ENCODE peak calls at places on chromosomes 1 and 21, in four cellular contexts. P is HepG2, D is WTC11, F is GM12878. Q is an unnamed sample.

GRCh38 chr1:20411196-20411980 is 74.6 kb downstream of the CAMK2N1 start:
- DNase-seq in P (no peak), D (no peak), F (no peak), Q (no peak)

GRCh38 chr1:18536943-18537342 is 56.2 kb downstream of the KLHDC7A start:
- DNase-seq in P (no peak), D (no peak), F (no peak), Q (no peak)

GRCh38 chr1:56545711-56546110 is 33.7 kb downstream of the PLPP3 start:
- DNase-seq in P (no peak), D (no peak), F (no peak), Q (no peak)

GRCh38 chr1:173413271-173413707 is 63.8 kb upstream of the PRDX6 start:
- DNase-seq in P (no peak), D (no peak), F (no peak), Q (no peak)

GRCh38 chr1:94803517-94804441 is 16.4 kb upstream of the SLC44A3 start:
- DNase-seq in P (peak), D (no peak), F (no peak), Q (no peak)

GRCh38 chr1:36540056-36540455 is 57.3 kb upstream of the CSF3R start:
- DNase-seq in P (no peak), D (no peak), F (no peak), Q (no peak)

GRCh38 chr1:62637392-62638105 is 40.2 kb downstream of the ANGPTL3 start:
- DNase-seq in P (no peak), D (no peak), F (no peak), Q (no peak)

GRCh38 chr1:20534659-20535417 is 17.5 kb upstream of the FAM43B start:
- DNase-seq in P (no peak), D (no peak), F (no peak), Q (no peak)

GRCh38 chr1:178599745-178600144 is 86.8 kb downstream of the TEX35 start:
- DNase-seq in P (no peak), D (no peak), F (no peak), Q (no peak)

GRCh38 chr1:206709772-206710456 is 25.2 kb downstream of the MAPKAPK2 start:
- DNase-seq in P (peak), D (no peak), F (no peak), Q (peak)

DNA sequence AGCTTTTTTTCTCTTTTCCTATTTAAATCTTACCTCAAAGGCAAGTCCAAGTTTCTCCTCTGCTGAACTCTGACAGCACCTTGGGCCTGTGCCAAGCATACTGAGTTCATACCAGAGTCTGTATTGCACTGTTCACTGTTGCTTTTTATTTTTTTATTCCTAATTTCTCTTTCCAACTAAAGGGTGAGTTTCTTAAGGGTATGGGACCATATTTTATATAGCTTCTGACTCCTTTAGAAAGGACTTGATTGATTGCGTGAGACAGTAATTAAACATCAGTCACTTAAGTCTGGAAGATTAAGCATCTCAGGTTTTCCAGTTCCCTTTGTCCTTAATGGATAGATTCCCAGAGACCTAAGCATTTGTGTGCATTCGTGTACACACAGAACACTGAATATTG is 69.9 kb downstream of the CACHD1 start:
- DNase-seq in P (no peak), D (no peak), F (no peak), Q (no peak)
- TF ChIP-seq TCF7 in P (no peak), D (no peak), F (no peak), Q (no peak)

GRCh38 chr1:227773558-227773957 is 38.3 kb downstream of the SNAP47 start:
- DNase-seq in P (no peak), D (no peak), F (no peak), Q (no peak)

GRCh38 chr1:227770812-227771211 is 35.6 kb downstream of the SNAP47 start:
- DNase-seq in P (no peak), D (no peak), F (no peak), Q (no peak)

GRCh38 chr1:227769601-227770494 is 34.6 kb downstream of the SNAP47 start:
- DNase-seq in P (no peak), D (no peak), F (no peak), Q (no peak)

GRCh38 chr1:227771326-227771725 is 36.1 kb downstream of the SNAP47 start:
- DNase-seq in P (no peak), D (no peak), F (no peak), Q (no peak)

GRCh38 chr1:227771771-227772170 is 36.5 kb downstream of the SNAP47 start:
- DNase-seq in P (no peak), D (no peak), F (no peak), Q (no peak)
- TF ChIP-seq TCF7 in P (no peak), D (no peak), F (no peak), Q (no peak)

GRCh38 chr1:184350573-184350972 is 36.3 kb upstream of the C1orf21 start:
- DNase-seq in P (no peak), D (no peak), F (no peak), Q (no peak)
- TF ChIP-seq TCF7 in P (no peak), D (no peak), F (no peak), Q (no peak)

DNA sequence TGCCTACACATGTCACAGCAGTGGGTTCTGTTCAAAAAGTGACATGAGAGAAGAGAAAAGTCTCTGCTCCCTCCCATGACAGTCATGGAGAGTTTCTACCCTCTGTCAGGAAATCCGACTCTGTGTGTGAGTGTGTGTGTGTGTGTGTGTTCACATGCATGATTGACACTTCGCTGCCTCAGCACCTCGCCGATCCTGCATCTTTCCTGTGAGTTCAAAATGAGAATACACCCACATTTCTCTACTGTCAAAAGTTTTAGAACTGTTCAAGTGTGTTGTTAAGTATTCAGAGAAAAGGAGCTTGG is 46.2 kb upstream of the COX20 start:
- DNase-seq in P (no peak), D (no peak), F (no peak), Q (no peak)
- TF ChIP-seq TCF7 in P (no peak), D (no peak), F (no peak), Q (no peak)

DNA sequence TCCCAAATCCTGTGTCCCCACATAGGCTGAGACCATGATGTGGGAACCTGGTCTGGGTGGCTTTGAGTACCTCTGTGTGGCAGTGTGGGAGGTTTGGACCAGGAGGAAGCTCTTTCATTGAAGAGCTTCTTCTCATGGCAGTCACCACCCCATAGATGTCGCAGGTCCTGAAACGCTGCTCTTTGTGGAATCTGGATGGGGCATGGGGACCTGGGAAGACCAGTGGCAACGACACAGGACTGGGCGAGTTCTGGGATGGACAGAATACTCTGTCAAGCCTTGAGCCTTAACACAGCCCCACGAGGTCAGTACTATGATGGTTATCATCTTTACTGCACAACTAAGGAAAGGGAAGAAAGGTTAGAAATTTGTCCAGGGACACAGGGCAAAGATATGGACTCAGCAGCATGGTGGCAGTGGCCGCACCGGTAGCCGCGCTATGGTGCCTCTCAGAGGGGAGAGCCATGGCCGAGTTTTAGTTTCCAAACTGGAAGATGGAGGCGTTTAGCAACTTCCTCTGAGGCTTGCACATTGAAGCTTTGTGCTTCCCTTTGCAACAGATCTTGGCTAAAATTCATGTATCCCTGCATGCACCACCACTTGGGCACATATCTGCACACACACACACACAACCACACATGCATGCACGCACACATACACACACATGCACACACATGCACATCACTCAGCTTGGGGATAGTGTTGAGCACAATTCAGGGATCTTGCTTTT is 117.7 kb upstream of the C1orf174 start:
- DNase-seq in P (no peak), D (no peak), F (no peak), Q (no peak)
- TF ChIP-seq TCF7 in P (no peak), D (no peak), F (no peak), Q (no peak)

DNA sequence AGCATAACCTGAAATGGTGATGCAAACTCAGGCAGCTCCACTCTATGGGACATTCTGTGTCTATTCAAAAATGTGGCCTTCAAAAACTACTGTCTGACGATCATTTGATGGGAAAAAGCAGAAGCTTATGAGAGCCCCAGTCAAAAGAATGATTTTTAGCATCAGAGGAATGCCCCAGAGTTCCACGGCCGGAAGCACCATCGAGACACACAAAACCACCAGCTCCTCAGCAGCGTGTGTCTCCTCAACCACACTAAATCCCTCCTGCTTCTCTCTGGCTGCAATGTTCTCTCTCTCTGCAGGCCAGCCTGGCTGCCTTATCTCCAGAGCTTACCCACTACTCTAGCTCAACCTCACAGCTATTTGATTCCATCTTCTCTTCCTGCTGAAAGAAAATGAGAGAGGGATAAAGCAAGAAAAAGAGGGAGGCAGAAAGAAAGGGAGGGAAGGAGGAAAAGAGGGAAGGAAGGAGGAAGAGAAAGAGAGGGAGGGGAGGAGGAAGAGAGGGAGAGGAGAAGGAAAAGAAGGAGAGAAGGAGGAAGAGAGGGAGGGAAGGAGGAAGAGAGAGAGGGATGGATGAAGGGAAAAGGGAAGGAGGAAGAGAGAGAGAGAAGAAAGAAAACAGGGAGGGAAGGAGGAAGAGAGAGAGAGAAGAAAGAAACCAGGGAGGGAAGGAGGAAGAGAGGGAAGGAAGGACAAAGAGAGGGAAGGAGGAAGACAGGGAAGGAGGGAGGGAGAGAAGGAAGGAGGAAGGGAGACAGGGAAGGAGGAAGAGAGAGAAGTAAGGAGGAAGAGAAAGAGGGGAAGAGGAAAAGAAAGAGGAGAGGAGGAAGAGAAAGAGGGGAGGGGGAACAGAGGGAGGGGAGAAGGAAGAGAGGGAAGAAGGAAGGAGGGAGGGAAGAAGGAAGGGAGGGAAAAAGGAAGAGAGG is 33.5 kb upstream of the LAPTM5 start:
- DNase-seq in P (no peak), D (no peak), F (peak), Q (no peak)
- TF ChIP-seq TCF7 in P (no peak), D (no peak), F (no peak), Q (no peak)

DNA sequence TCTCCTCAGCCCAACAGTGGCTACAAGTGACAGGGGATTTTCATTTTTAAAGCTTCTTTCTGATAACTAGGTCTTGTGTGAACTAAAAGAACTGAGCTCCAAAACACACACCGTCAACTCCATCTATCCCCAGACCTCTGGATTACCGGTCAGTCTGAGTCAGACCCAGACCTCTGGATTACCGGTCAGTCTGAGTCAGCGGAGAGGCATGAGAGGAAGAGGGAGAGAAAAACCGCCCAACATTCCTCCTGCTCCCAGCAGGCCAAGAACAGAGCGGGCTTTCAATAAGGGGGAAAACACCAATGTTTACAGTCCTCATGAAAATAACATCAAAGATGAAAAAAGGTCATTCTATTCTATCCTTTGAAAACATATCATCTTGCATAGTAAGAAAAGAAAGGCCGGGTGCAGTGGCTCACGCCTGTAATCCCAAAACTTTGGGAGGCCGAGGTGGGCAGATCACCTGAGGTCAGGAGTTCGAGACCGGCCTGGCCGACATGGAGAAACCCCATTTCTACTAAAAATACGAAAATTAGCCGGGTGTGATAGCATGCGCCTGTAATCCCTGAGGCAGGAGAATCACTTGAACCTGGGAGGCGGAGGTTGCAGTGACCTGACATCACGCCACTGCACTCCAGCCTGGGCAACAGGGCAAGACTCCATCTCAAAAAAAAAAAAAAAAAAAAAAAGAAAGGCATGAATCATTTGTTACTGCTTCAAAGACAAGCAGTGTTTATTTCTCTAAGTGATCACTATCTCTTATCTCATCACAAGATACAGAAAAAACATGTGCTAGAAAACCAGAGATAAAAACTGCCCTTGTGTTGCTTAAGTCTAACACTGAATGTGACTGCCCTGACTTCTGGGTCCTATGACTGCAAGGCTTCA is 3.4 kb downstream of the PTTG1IP start:
- DNase-seq in P (peak), D (no peak), F (no peak), Q (peak)
- TF ChIP-seq TCF7 in P (peak), D (no peak), F (no peak), Q (no peak)

DNA sequence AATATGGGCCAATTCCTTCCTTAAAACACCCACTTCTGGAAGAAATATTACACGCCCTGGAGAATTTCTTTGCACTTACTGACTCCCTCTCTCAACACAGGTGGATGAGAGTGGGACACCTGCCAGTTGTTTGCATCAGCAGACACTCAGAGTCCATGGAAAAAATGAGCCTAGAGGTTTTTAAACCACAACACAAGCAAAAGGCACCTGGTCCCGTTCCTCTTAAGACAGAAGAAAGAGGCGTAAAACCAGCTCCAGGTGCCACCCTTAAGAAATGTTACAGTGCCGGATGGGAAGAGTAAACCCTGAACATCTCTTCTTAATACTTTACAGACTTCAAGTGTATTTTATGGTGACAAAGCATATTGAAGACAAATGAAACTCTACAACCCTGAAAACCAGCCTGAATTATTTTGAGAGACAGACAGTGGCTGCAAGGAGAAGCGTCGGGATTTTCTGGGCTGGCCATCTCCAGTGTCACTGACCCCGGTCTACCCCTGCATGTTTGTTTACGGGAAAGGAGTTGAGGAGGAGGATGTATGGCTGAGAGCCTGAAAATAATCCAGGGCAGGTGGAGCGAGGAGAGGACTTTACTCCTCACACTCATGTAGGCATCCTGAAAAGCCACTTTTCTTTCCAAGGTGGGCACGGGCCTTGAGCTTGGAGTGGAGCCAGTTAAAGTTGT is 7.8 kb upstream of the RIPK4 start:
- DNase-seq in P (no peak), D (no peak), F (no peak), Q (no peak)
- TF ChIP-seq TCF7 in P (no peak), D (no peak), F (no peak), Q (no peak)

GRCh38 chr1:21814241-21814918 is 2.3 kb downstream of the LDLRAD2 start:
- DNase-seq in P (no peak), D (peak), F (no peak), Q (peak)
- TF ChIP-seq TCF7 in P (no peak), D (no peak), F (no peak), Q (no peak)

DNA sequence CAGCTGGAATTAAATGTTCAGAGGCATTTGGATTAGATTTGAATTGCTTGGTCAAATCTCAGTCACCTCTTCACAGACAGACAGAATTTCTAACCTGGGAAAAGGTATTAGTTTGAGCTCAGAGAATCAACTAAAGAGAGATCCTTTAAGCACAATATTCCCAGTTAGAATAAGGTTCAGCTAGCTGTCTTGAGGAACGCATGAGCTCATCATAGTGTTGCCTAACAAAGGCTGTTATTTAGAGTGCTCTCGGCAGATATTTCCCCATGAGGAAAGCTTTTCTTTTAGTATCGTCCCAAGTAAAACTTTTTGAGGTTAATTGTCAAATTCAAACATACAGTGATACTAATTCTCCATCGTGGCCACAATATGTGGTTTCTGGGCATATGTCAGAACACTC is 269.9 kb downstream of the HLX start:
- DNase-seq in P (no peak), D (no peak), F (no peak), Q (no peak)
- TF ChIP-seq TCF7 in P (no peak), D (no peak), F (no peak), Q (no peak)

Q was measured in K562.